ENCODE peak calls at places on chromosomes 4 and X, in four cellular contexts. V, W, Z and F are unnamed samples.

GRCh38 chr4:122481766-122482405 is 25.4 kb upstream of the IL2 start:
- DNase-seq in W (no peak), V (no peak), Z (no peak), F (no peak)

GRCh38 chrX:153933751-153934472 is 925 bp downstream of the NAA10 start:
- DNase-seq in W (no peak), Z (no peak), V (no peak), F (no peak)

GRCh38 chr4:140103676-140104075 is 50.3 kb downstream of the MAML3 start:
- DNase-seq in Z (no peak), V (peak), W (peak), F (no peak)

GRCh38 chrX:121308276-121308805 is 260.9 kb downstream of the GLUD2 start:
- DNase-seq in Z (no peak), W (peak), V (no peak), F (no peak)

GRCh38 chr4:1194028-1194900 is 21.9 kb upstream of the SPON2 start:
- DNase-seq in Z (peak), W (no peak), V (no peak), F (peak)

GRCh38 chrX:8639949-8640348 is 92.0 kb downstream of the ANOS1 start:
- DNase-seq in W (no peak), Z (no peak), V (no peak), F (no peak)

GRCh38 chr4:168993724-168994510 is 16.1 kb downstream of the CBR4 start:
- DNase-seq in Z (no peak), V (no peak), W (no peak), F (no peak)

GRCh38 chr4:80215449-80216052 is 18.2 kb downstream of the PRDM8 start:
- DNase-seq in W (no peak), Z (no peak), V (no peak), F (no peak)

GRCh38 chrX:97159916-97160800 is 276.4 kb downstream of the RPA4 start:
- DNase-seq in Z (no peak), W (no peak), V (no peak), F (no peak)

GRCh38 chr4:3046623-3047022 is 27.7 kb downstream of the HTT-AS start:
- DNase-seq in Z (no peak), W (no peak), V (no peak), F (no peak)

GRCh38 chrX:110021180-110022022 is 18.5 kb downstream of the TMEM164 start:
- DNase-seq in Z (no peak), V (no peak), W (no peak), F (no peak)

GRCh38 chr4:156154978-156155377 is 201.3 kb upstream of the CTSO start:
- DNase-seq in W (no peak), Z (no peak), V (no peak), F (no peak)

GRCh38 chrX:18931972-18932371 is 51.9 kb downstream of the PHKA2 start:
- DNase-seq in W (no peak), V (no peak), Z (no peak), F (no peak)

GRCh38 chrX:11781734-11782370 is 23.8 kb downstream of the MSL3 start:
- DNase-seq in V (no peak), Z (no peak), W (no peak), F (no peak)

GRCh38 chr4:38166082-38166481 is 205.9 kb downstream of the PTTG2 start:
- DNase-seq in Z (no peak), W (no peak), V (no peak), F (no peak)

GRCh38 chr4:186727977-186728519 is 4.4 kb upstream of the FAT1 start:
- DNase-seq in Z (no peak), W (no peak), V (no peak), F (no peak)

GRCh38 chr4:107619065-107619464 is 101.0 kb downstream of the PAPSS1 start:
- DNase-seq in V (no peak), W (no peak), Z (no peak), F (no peak)

GRCh38 chr4:111648056-111648455 is 497.2 kb upstream of the FAM241A start:
- DNase-seq in W (no peak), V (no peak), Z (no peak), F (no peak)

GRCh38 chr4:43556262-43556661 is 663.7 kb downstream of the GRXCR1 start:
- DNase-seq in Z (no peak), V (no peak), W (no peak), F (no peak)

GRCh38 chr4:113316879-113317278 is 267.4 kb downstream of the ANK2 start:
- DNase-seq in W (no peak), Z (no peak), V (no peak), F (no peak)